ENCODE peak calls at places on chromosomes 16 and 17, in eight cellular contexts. W is left ventricle myocardium inferior, J is lower leg skin, K is brain microvascular endothelial cell, U is osteoblast, H is GM10248, I is fibroblast of villous mesenchyme, S is PC-3. Z is an unnamed sample.

GRCh38 chr16:67723151-67723915 is 4.2 kb upstream of the GFOD2 start:
- DNase-seq in W (no peak), J (no peak), K (peak; percentile 28), U (peak; percentile 85), H (no peak), I (peak; percentile 23), S (peak; percentile 84), Z (no peak)

GRCh38 chr16:86499889-86500707 is 10.2 kb upstream of the FOXF1 start:
- DNase-seq in W (no peak), J (no peak), K (no peak), U (peak; percentile 62), H (no peak), I (no peak), S (no peak), Z (no peak)

GRCh38 chr17:8935194-8935593 is 30.3 kb downstream of the PIK3R5 start:
- DNase-seq in W (no peak), J (no peak), K (no peak), U (no peak), H (no peak), I (no peak), S (no peak), Z (peak; percentile 67)

GRCh38 chr17:17088104-17088485 is 45.8 kb downstream of the MPRIP start:
- DNase-seq in W (no peak), J (peak; percentile 65), K (no peak), U (no peak), H (no peak), I (no peak), S (no peak), Z (no peak)

GRCh38 chr17:62627219-62627903 is at the start of gene MRC2:
- DNase-seq in W (peak; percentile 74), J (peak; percentile 92), K (peak; percentile 84), U (peak; percentile 93), H (peak; percentile 67), I (peak; percentile 88), S (peak; percentile 58), Z (peak; percentile 53)

GRCh38 chr16:31177136-31177535 is 2.8 kb upstream of the FUS start:
- DNase-seq in W (no peak), J (no peak), K (no peak), U (no peak), H (no peak), I (no peak), S (peak; percentile 73), Z (no peak)

GRCh38 chr17:61425682-61426481 is 26.2 kb downstream of the TBX2 start:
- DNase-seq in W (no peak), J (no peak), K (no peak), U (no peak), H (no peak), I (no peak), S (peak; percentile 60), Z (no peak)

GRCh38 chr16:87762071-87762571 is 3.7 kb downstream of the KLHDC4 start:
- DNase-seq in W (no peak), J (no peak), K (no peak), U (no peak), H (no peak), I (no peak), S (no peak), Z (no peak)

GRCh38 chr16:72878301-72879269 is 169.3 kb downstream of the ZFHX3 start:
- DNase-seq in W (no peak), J (no peak), K (peak; percentile 86), U (no peak), H (no peak), I (peak; percentile 92), S (no peak), Z (no peak)

GRCh38 chr17:38883592-38884526 is 14.0 kb downstream of the LASP1 start:
- DNase-seq in W (no peak), J (no peak), K (no peak), U (peak; percentile 72), H (no peak), I (no peak), S (no peak), Z (no peak)

GRCh38 chr16:72677662-72678447 is 370.1 kb downstream of the ZFHX3 start:
- DNase-seq in W (no peak), J (no peak), K (peak; percentile 66), U (no peak), H (no peak), I (peak; percentile 41), S (peak; percentile 10), Z (no peak)

GRCh38 chr16:12178251-12178990 is 201.9 kb downstream of the SNX29 start:
- DNase-seq in W (peak; percentile 66), J (no peak), K (no peak), U (no peak), H (no peak), I (peak; percentile 88), S (no peak), Z (no peak)

GRCh38 chr16:81641403-81642106 is 137.5 kb upstream of the PLCG2 start:
- DNase-seq in W (no peak), J (no peak), K (no peak), U (no peak), H (no peak), I (no peak), S (no peak), Z (no peak)

GRCh38 chr17:17971431-17972125 is 622 bp downstream of the TOM1L2 start:
- DNase-seq in W (peak; percentile 41), J (peak; percentile 90), K (no peak), U (no peak), H (no peak), I (peak; percentile 17), S (no peak), Z (no peak)

GRCh38 chr16:67539691-67540635 is 11.3 kb downstream of the RIPOR1 start:
- DNase-seq in W (no peak), J (no peak), K (no peak), U (peak; percentile 48), H (no peak), I (no peak), S (no peak), Z (no peak)

GRCh38 chr17:76940738-76941350 is 72.6 kb downstream of the MGAT5B start:
- DNase-seq in W (no peak), J (no peak), K (no peak), U (no peak), H (no peak), I (no peak), S (peak; percentile 43), Z (no peak)

GRCh38 chr17:75774988-75775668 is 9.5 kb upstream of the UNK start:
- DNase-seq in W (no peak), J (peak; percentile 83), K (no peak), U (peak; percentile 75), H (no peak), I (no peak), S (peak; percentile 72), Z (no peak)

GRCh38 chr17:61218438-61218837 is 181.2 kb upstream of the TBX2 start:
- DNase-seq in W (no peak), J (no peak), K (peak; percentile 74), U (peak; percentile 80), H (no peak), I (peak; percentile 87), S (peak; percentile 65), Z (no peak)

GRCh38 chr17:28372203-28372944 is 880 bp downstream of the SARM1 start:
- DNase-seq in W (peak; percentile 38), J (no peak), K (no peak), U (peak; percentile 93), H (peak; percentile 45), I (no peak), S (no peak), Z (peak; percentile 64)

GRCh38 chr17:78883090-78883532 is 19.9 kb downstream of the CEP295NL start:
- DNase-seq in W (peak; percentile 81), J (peak; percentile 96), K (peak; percentile 61), U (peak; percentile 95), H (no peak), I (peak; percentile 84), S (peak; percentile 94), Z (no peak)

GRCh38 chr17:50822550-50822949 is 12.8 kb upstream of the WFIKKN2 start:
- DNase-seq in W (no peak), J (no peak), K (no peak), U (no peak), H (no peak), I (no peak), S (no peak), Z (no peak)

GRCh38 chr17:81480140-81480917 is 32.3 kb downstream of the ACTG1 start:
- DNase-seq in W (no peak), J (no peak), K (no peak), U (peak; percentile 97), H (no peak), I (peak; percentile 67), S (peak; percentile 45), Z (no peak)
- TF ChIP-seq CTCF in W (peak; percentile 10), J (no peak), K (peak; percentile 39), U (peak; percentile 14), H (no peak), I (no peak), S (no peak), Z (no peak)

GRCh38 chr17:2412561-2413021 is 11.7 kb upstream of the MNT start:
- DNase-seq in W (no peak), J (no peak), K (no peak), U (peak; percentile 91), H (no peak), I (peak; percentile 48), S (no peak), Z (no peak)
- TF ChIP-seq CTCF in W (no peak), J (no peak), K (peak; percentile 37), U (peak; percentile 38), H (no peak), I (peak; percentile 24), S (no peak), Z (no peak)

DNA sequence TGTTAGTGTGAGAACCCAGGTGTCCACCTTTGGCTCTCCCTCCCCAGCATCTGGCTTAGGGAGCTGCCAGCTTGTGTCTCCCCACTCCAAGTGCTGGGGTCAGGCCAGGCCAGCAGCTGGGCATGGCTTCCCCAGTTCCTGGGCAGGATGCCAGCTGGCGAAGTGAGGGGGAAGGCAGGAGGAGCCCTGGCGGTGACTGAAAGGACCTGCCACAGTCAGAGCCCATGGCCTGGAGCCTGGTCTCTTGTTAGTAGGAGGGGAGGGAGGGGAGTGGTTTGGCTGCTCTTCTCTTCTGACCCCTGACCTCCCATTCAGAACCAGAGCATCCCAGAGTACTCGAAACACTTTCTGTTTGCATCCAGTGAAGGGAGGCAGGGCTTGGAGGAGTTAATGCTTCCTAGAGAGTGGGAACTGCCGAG is 586 bp downstream of the CHD3 start:
- DNase-seq in W (peak; percentile 97), J (peak; percentile 98), K (peak; percentile 70), U (peak; percentile 98), H (no peak), I (peak; percentile 96), S (peak; percentile 84), Z (no peak)
- TF ChIP-seq CTCF in W (peak; percentile 71), J (no peak), K (peak; percentile 66), U (peak; percentile 50), H (no peak), I (peak; percentile 54), S (no peak), Z (no peak)

DNA sequence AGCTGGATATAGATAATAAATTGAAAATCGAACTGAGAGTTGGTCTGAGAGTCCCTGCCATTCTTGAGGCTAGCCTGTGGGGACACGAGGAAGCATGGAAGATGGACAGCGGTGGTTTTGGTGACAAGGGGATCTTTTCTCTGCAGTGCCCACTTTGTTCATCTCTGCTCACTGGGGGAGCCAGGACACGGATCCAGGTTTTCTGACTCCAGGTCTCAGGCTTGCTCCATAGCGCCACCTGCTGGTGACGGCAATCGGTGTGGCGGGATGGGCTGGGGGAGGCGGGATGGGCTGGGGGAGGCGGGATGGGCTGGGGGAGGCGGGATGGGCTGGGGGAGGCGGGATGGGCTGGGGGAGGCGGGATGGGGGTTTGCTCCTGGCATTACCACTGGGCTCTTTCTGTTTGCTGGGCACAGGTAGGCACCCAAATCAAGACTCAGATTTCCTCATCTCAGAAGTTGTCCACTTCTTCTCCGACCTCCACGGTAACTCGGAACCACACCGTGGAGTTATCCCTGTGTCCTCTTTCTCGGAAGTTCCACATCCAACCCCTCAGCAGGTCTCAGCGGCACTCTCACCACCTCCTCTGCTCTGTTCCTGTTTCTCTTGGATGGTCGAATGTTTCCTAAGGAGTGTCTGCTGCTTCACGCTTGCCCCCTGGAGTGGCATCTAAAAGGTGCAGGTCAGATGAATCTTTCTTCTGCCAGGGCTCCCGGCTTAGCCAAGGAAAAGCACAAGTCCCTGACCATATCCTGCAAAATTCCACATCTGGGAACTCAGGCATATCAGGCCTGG is 142.4 kb downstream of the CYLD start:
- DNase-seq in W (no peak), J (no peak), K (no peak), U (no peak), H (peak; percentile 57), I (no peak), S (peak; percentile 48), Z (no peak)
- TF ChIP-seq CTCF in W (no peak), J (no peak), K (peak; percentile 61), U (no peak), H (peak; percentile 58), I (no peak), S (peak; percentile 25), Z (peak; percentile 73)